ENCODE peak calls at places on chromosomes 16 and 17, in eight cellular contexts. E is NCI-H1092 treated with DMSO at 0.1 percent for 48 hours; D is esophagus squamous epithelium; P is activated CD4-positive, alpha-beta T cell treated with anti-CD3 and anti-CD28 coated beads, Interleukin-2, amount 50 U/mL, for 1 hour; U is NCI-H460; V is prostate gland; T is stimulated activated CD8-positive, alpha-beta memory T cell treated with anti-CD3 and anti-CD28 coated beads, Interleukin-7, amount 100 ng/mL, for 1 hour; Q is AG09319. W is an unnamed sample.

GRCh38 chr17:77316191-77316641 is 175.4 kb downstream of the SEC14L1 start:
- DNase-seq in U (no peak), P (no peak), Q (no peak), V (no peak), E (no peak), T (no peak), D (no peak), W (peak)

GRCh38 chr17:65198653-65199382 is 61.6 kb downstream of the RGS9 start:
- DNase-seq in D (no peak), E (peak), U (peak), V (peak), T (no peak), Q (peak), P (no peak), W (no peak)

GRCh38 chr16:59067207-59067606 is 333.1 kb upstream of the GOT2 start:
- DNase-seq in T (no peak), V (no peak), Q (no peak), D (no peak), E (no peak), P (no peak), U (no peak), W (no peak)

GRCh38 chr17:7046127-7046724 is 2.3 kb upstream of the SLC16A11 start:
- DNase-seq in U (no peak), T (no peak), V (peak), D (no peak), E (no peak), P (peak), Q (no peak), W (no peak)

GRCh38 chr16:35557731-35558130 is 2098.3 kb downstream of the TP53TG3F start:
- DNase-seq in U (no peak), P (no peak), V (no peak), Q (no peak), D (no peak), E (no peak), T (no peak), W (no peak)

GRCh38 chr17:49980703-49981197 is 11.8 kb downstream of the DLX4 start:
- DNase-seq in E (no peak), P (no peak), V (no peak), Q (no peak), D (no peak), T (no peak), U (no peak), W (no peak)

GRCh38 chr16:88655733-88656281 is 5.0 kb upstream of the CYBA start:
- DNase-seq in T (no peak), E (no peak), U (no peak), P (no peak), D (no peak), V (no peak), Q (no peak), W (no peak)

GRCh38 chr16:30000768-30001631 is 5.0 kb downstream of the INO80E start:
- DNase-seq in D (no peak), Q (no peak), T (no peak), V (no peak), P (no peak), U (no peak), E (no peak), W (no peak)

GRCh38 chr17:49730078-49730786 is 22.5 kb upstream of the SLC35B1 start:
- DNase-seq in U (no peak), E (no peak), P (no peak), D (no peak), T (no peak), Q (peak), V (no peak), W (no peak)

GRCh38 chr17:82199496-82199895 is 13.1 kb downstream of the CCDC57 start:
- DNase-seq in D (no peak), E (no peak), V (no peak), P (no peak), U (no peak), Q (no peak), T (no peak), W (no peak)

GRCh38 chr16:64893386-64893785 is 228.5 kb downstream of the CDH11 start:
- DNase-seq in Q (no peak), V (no peak), T (no peak), U (no peak), P (no peak), E (no peak), D (no peak), W (no peak)

GRCh38 chr17:38868968-38869646 is 751 bp upstream of the LASP1 start:
- DNase-seq in T (peak), U (peak), P (peak), Q (peak), D (peak), E (peak), V (peak), W (peak)

GRCh38 chr17:3590768-3591167 is 18.4 kb downstream of the TRPV1 start:
- DNase-seq in U (no peak), P (no peak), V (no peak), Q (no peak), T (no peak), E (no peak), D (no peak), W (no peak)

GRCh38 chr17:67606896-67607604 is 110.7 kb upstream of the NOL11 start:
- DNase-seq in D (no peak), U (no peak), P (no peak), T (no peak), Q (no peak), E (peak), V (no peak), W (no peak)

GRCh38 chr16:8346291-8346690 is 244.0 kb downstream of the TMEM114 start:
- DNase-seq in D (no peak), P (no peak), T (no peak), E (no peak), V (no peak), U (no peak), Q (no peak), W (no peak)

GRCh38 chr17:68346448-68346847 is 55.2 kb downstream of the ARSG start:
- DNase-seq in E (no peak), V (no peak), P (peak), U (no peak), T (peak), D (no peak), Q (no peak), W (peak)

GRCh38 chr17:45132569-45133463 is 501 bp upstream of the PLCD3 start:
- DNase-seq in V (peak), U (peak), Q (no peak), E (peak), P (peak), T (no peak), D (peak), W (peak)

GRCh38 chr16:24010440-24011089 is 174.8 kb downstream of the PRKCB start:
- DNase-seq in P (peak), U (peak), Q (peak), T (peak), E (peak), V (peak), D (peak), W (peak)

GRCh38 chr16:9192746-9193145 is 101.3 kb downstream of the HAPSTR1 start:
- DNase-seq in E (no peak), T (no peak), P (no peak), U (no peak), D (no peak), Q (no peak), V (no peak), W (no peak)

GRCh38 chr16:56986361-56986760 is 3.0 kb upstream of the NLRC5 start:
- DNase-seq in T (no peak), U (no peak), Q (no peak), D (no peak), E (no peak), V (no peak), P (no peak), W (no peak)

GRCh38 chr16:70402916-70403659 is 35.8 kb downstream of the ST3GAL2 start:
- DNase-seq in D (no peak), U (no peak), P (no peak), V (no peak), E (no peak), Q (no peak), T (no peak), W (no peak)

GRCh38 chr17:78725448-78726021 is 56.5 kb downstream of the CYTH1 start:
- DNase-seq in P (no peak), E (no peak), T (no peak), Q (no peak), D (no peak), V (no peak), U (no peak), W (no peak)

GRCh38 chr17:79100405-79100804 is 25.8 kb downstream of the ENGASE start:
- DNase-seq in D (no peak), E (no peak), P (no peak), Q (no peak), T (no peak), V (no peak), U (no peak), W (no peak)

GRCh38 chr17:35187481-35187880 is 6.7 kb downstream of the SLC35G3 start:
- DNase-seq in P (no peak), E (no peak), D (no peak), Q (no peak), V (no peak), U (no peak), T (no peak), W (no peak)

GRCh38 chr16:85557976-85558589 is 55.0 kb upstream of the GSE1 start:
- DNase-seq in Q (no peak), U (no peak), T (no peak), D (no peak), P (no peak), E (peak), V (peak), W (no peak)

GRCh38 chr16:60271382-60272180 is 1537.5 kb upstream of the GOT2 start:
- DNase-seq in V (no peak), E (no peak), U (no peak), D (no peak), P (no peak), T (no peak), Q (no peak), W (no peak)